ENCODE peak calls at places on chromosomes 11 and 22, in five cellular contexts. One of them, this sample, is unnamed.

GRCh38 chr11:2547806-2548205 is 103.0 kb downstream of the KCNQ1 start:
- DNase-seq in SK-N-DZ: no peak
- DNase-seq in endothelial cell: no peak
- DNase-seq in HEK293T: no peak
- DNase-seq in ELR: no peak
- DNase-seq in this sample: no peak

GRCh38 chr11:109984634-109985289 is 108.4 kb upstream of the ZC3H12C start:
- DNase-seq in HEK293T: no peak
- DNase-seq in ELR: peak
- DNase-seq in SK-N-DZ: no peak
- DNase-seq in endothelial cell: no peak
- DNase-seq in this sample: no peak

GRCh38 chr11:125343732-125344131 is 152.3 kb downstream of the FEZ1 start:
- DNase-seq in HEK293T: no peak
- DNase-seq in ELR: peak
- DNase-seq in SK-N-DZ: no peak
- DNase-seq in endothelial cell: no peak
- DNase-seq in this sample: no peak

GRCh38 chr22:24037851-24038765 is 27.0 kb downstream of the CABIN1 start:
- DNase-seq in HEK293T: no peak
- DNase-seq in SK-N-DZ: no peak
- DNase-seq in endothelial cell: no peak
- DNase-seq in ELR: no peak
- DNase-seq in this sample: no peak

GRCh38 chr11:92941676-92942571 is 27.5 kb upstream of the MTNR1B start:
- DNase-seq in ELR: peak
- DNase-seq in SK-N-DZ: peak
- DNase-seq in endothelial cell: no peak
- DNase-seq in HEK293T: peak
- DNase-seq in this sample: peak

GRCh38 chr11:96329419-96329818 is 13.6 kb downstream of the MAML2 start:
- DNase-seq in HEK293T: no peak
- DNase-seq in ELR: peak
- DNase-seq in endothelial cell: no peak
- DNase-seq in SK-N-DZ: no peak
- DNase-seq in this sample: no peak

GRCh38 chr11:359181-359714 is 10.1 kb upstream of the B4GALNT4 start:
- DNase-seq in HEK293T: no peak
- DNase-seq in SK-N-DZ: no peak
- DNase-seq in ELR: peak
- DNase-seq in endothelial cell: no peak
- DNase-seq in this sample: no peak

GRCh38 chr11:80083561-80083960 is 642.7 kb upstream of the TENM4 start:
- DNase-seq in SK-N-DZ: no peak
- DNase-seq in endothelial cell: no peak
- DNase-seq in ELR: peak
- DNase-seq in HEK293T: no peak
- DNase-seq in this sample: no peak

GRCh38 chr11:90414221-90414620 is 191.4 kb upstream of the CHORDC1 start:
- DNase-seq in SK-N-DZ: no peak
- DNase-seq in HEK293T: no peak
- DNase-seq in endothelial cell: no peak
- DNase-seq in ELR: no peak
- DNase-seq in this sample: no peak

GRCh38 chr22:26672060-26672471 is 14.7 kb downstream of the MIAT start:
- DNase-seq in SK-N-DZ: no peak
- DNase-seq in HEK293T: no peak
- DNase-seq in ELR: no peak
- DNase-seq in endothelial cell: no peak
- DNase-seq in this sample: peak

GRCh38 chr11:129247129-129247528 is 55.0 kb upstream of the ARHGAP32 start:
- DNase-seq in ELR: peak
- DNase-seq in endothelial cell: no peak
- DNase-seq in SK-N-DZ: peak
- DNase-seq in HEK293T: no peak
- DNase-seq in this sample: no peak

GRCh38 chr22:33076368-33076767 is 18.2 kb upstream of the SYN3 start:
- DNase-seq in endothelial cell: peak
- DNase-seq in ELR: no peak
- DNase-seq in HEK293T: no peak
- DNase-seq in SK-N-DZ: no peak
- DNase-seq in this sample: no peak

GRCh38 chr11:72085836-72086475 is 5.3 kb downstream of the LRRC51 start:
- DNase-seq in HEK293T: no peak
- DNase-seq in endothelial cell: no peak
- DNase-seq in ELR: no peak
- DNase-seq in SK-N-DZ: peak
- DNase-seq in this sample: no peak

GRCh38 chr11:97761175-97761574 is 1259.6 kb upstream of the CNTN5 start:
- DNase-seq in HEK293T: no peak
- DNase-seq in ELR: no peak
- DNase-seq in SK-N-DZ: no peak
- DNase-seq in endothelial cell: no peak
- DNase-seq in this sample: no peak

GRCh38 chr22:37329239-37330140 is 47.2 kb downstream of the CYTH4 start:
- DNase-seq in endothelial cell: no peak
- DNase-seq in ELR: peak
- DNase-seq in SK-N-DZ: no peak
- DNase-seq in HEK293T: no peak
- DNase-seq in this sample: no peak

GRCh38 chr11:27672836-27673464 is 27.3 kb downstream of the BDNF start:
- DNase-seq in HEK293T: no peak
- DNase-seq in SK-N-DZ: no peak
- DNase-seq in endothelial cell: no peak
- DNase-seq in ELR: peak
- DNase-seq in this sample: no peak

GRCh38 chr11:75656044-75656726 is 12.7 kb downstream of the MAP6 start:
- DNase-seq in endothelial cell: no peak
- DNase-seq in HEK293T: no peak
- DNase-seq in SK-N-DZ: no peak
- DNase-seq in ELR: no peak
- DNase-seq in this sample: no peak

GRCh38 chr22:30922151-30922611 is 46.4 kb downstream of the MORC2 start:
- DNase-seq in ELR: peak
- DNase-seq in HEK293T: no peak
- DNase-seq in SK-N-DZ: no peak
- DNase-seq in endothelial cell: no peak
- DNase-seq in this sample: peak

GRCh38 chr11:123559418-123559817 is 95.0 kb downstream of the SCN3B start:
- DNase-seq in HEK293T: no peak
- DNase-seq in ELR: peak
- DNase-seq in SK-N-DZ: no peak
- DNase-seq in endothelial cell: no peak
- DNase-seq in this sample: no peak

GRCh38 chr22:50304528-50305392 is 2.7 kb downstream of the PLXNB2 start:
- DNase-seq in endothelial cell: no peak
- DNase-seq in SK-N-DZ: no peak
- DNase-seq in ELR: no peak
- DNase-seq in HEK293T: no peak
- DNase-seq in this sample: peak

This sample was measured in colonic mucosa.